ENCODE peak calls at places on chromosomes 2 and 18, in nine cellular contexts. N, W, L, K, R, F, Z, A and P are unnamed samples.

GRCh38 chr2:218368621-218369153 is 12.0 kb downstream of the CATIP start:
- DNase-seq in Z (no peak), N (peak; percentile 31), F (no peak), K (no peak), W (peak; percentile 47), L (peak; percentile 86), R (no peak), A (no peak), P (no peak)

GRCh38 chr2:207334631-207335371 is 169.1 kb upstream of the KLF7 start:
- DNase-seq in L (no peak), R (peak; percentile 62), A (no peak), N (peak; percentile 22), F (no peak), Z (peak; percentile 79), K (no peak), W (peak; percentile 47), P (no peak)

GRCh38 chr2:239584986-239585385 is 184.2 kb upstream of the HDAC4 start:
- DNase-seq in R (no peak), K (no peak), N (no peak), F (no peak), W (no peak), L (peak; percentile 34), A (no peak), Z (no peak), P (no peak)

GRCh38 chr18:29653816-29654215 is 1388.7 kb downstream of the DSC3 start:
- DNase-seq in K (no peak), N (no peak), W (no peak), A (no peak), R (no peak), Z (no peak), L (no peak), F (no peak), P (no peak)

GRCh38 chr2:32489061-32489460 is 132.2 kb downstream of the BIRC6 start:
- DNase-seq in A (no peak), W (no peak), N (no peak), F (no peak), Z (no peak), L (no peak), K (no peak), R (no peak), P (no peak)

GRCh38 chr2:239990966-239991365 is 34.2 kb downstream of the NDUFA10 start:
- DNase-seq in N (no peak), Z (no peak), W (no peak), L (no peak), K (no peak), A (no peak), R (no peak), F (no peak), P (no peak)

GRCh38 chr2:18611184-18611583 is 21.8 kb upstream of the NT5C1B start:
- DNase-seq in W (no peak), A (no peak), K (no peak), F (no peak), N (no peak), R (no peak), Z (no peak), L (no peak), P (no peak)

GRCh38 chr2:218732761-218733158 is 22.1 kb downstream of the TTLL4 start:
- DNase-seq in F (no peak), Z (no peak), A (no peak), K (no peak), L (no peak), N (no peak), R (no peak), W (no peak), P (no peak)

GRCh38 chr2:189581354-189582139 is 961 bp upstream of the SLC40A1 start:
- DNase-seq in Z (no peak), F (no peak), K (peak; percentile 62), A (no peak), R (no peak), N (peak; percentile 90), L (peak; percentile 56), W (peak; percentile 30), P (peak; percentile 5)

GRCh38 chr2:189579585-189579984 is 1.0 kb downstream of the SLC40A1 start:
- DNase-seq in R (no peak), N (no peak), Z (no peak), L (no peak), W (no peak), F (no peak), A (no peak), K (no peak), P (no peak)

GRCh38 chr2:189582140-189582825 is 1.7 kb upstream of the SLC40A1 start:
- DNase-seq in L (no peak), Z (no peak), F (no peak), N (peak; percentile 53), A (no peak), W (no peak), R (no peak), K (no peak), P (no peak)

GRCh38 chr2:189580267-189580661 is 322 bp downstream of the SLC40A1 start:
- DNase-seq in K (peak; percentile 40), A (no peak), N (peak; percentile 80), L (peak; percentile 85), W (peak; percentile 37), R (no peak), Z (no peak), F (no peak), P (peak; percentile 8)

GRCh38 chr2:189580662-189581353 is at the start of gene SLC40A1:
- DNase-seq in A (peak; percentile 41), W (peak; percentile 83), L (peak; percentile 94), F (no peak), K (peak; percentile 67), N (peak; percentile 82), Z (no peak), R (no peak), P (peak; percentile 33)
- TF ChIP-seq POLR2A in A (no peak), W (peak; percentile 90), L (peak; percentile 79), F (peak; percentile 20), K (peak; percentile 73), N (peak; percentile 70), Z (no peak), R (no peak), P (no peak)

GRCh38 chr2:149357058-149357457 is 26.7 kb downstream of the LYPD6 start:
- DNase-seq in W (no peak), R (no peak), Z (no peak), F (no peak), A (no peak), N (no peak), K (no peak), L (no peak), P (no peak)

GRCh38 chr2:149363953-149364352 is 33.6 kb downstream of the LYPD6 start:
- DNase-seq in F (no peak), A (no peak), R (no peak), W (no peak), N (no peak), K (no peak), L (no peak), Z (no peak), P (no peak)

GRCh38 chr2:149364839-149365238 is 34.5 kb downstream of the LYPD6 start:
- DNase-seq in Z (no peak), N (no peak), W (no peak), F (no peak), A (no peak), K (no peak), R (no peak), L (no peak), P (no peak)

GRCh38 chr2:149355712-149356422 is 25.5 kb downstream of the LYPD6 start:
- DNase-seq in K (no peak), L (no peak), N (no peak), A (no peak), F (no peak), R (no peak), W (no peak), Z (no peak), P (no peak)

DNA sequence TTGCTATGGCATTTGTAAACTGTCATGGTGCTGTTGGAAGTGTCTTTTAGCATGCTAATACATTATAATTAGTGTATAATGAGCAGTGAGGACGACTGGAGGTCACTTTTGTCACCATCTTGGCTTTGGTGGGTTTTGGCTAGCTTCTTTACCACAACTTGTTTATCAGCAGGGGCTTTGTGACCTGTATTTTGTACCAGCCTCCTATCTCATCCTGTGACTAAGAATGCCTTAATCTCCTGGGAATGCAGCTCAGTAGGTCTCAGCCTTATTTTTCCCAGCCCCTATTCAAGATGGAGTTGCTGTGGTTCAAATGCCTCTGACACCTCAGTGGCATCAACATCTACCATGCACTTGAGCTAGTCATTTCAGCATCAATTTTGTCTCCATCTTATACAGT is 29.7 kb downstream of the LYPD6 start:
- DNase-seq in L (no peak), Z (no peak), N (no peak), K (no peak), F (no peak), A (no peak), R (no peak), W (no peak), P (no peak)
- TF ChIP-seq POLR2AphosphoS5 in L (no peak), Z (no peak), N (no peak), K (no peak), F (no peak), A (no peak), R (no peak), W (no peak), P (no peak)

GRCh38 chr2:38075436-38076249 is at the start of gene CYP1B1:
- DNase-seq in K (no peak), A (peak; percentile 16), F (no peak), L (peak; percentile 80), W (no peak), Z (no peak), R (no peak), N (no peak), P (no peak)

GRCh38 chr2:38077431-38077769 is 1.4 kb upstream of the CYP1B1 start:
- DNase-seq in N (no peak), Z (no peak), L (no peak), W (no peak), R (no peak), A (no peak), F (no peak), K (no peak), P (no peak)

GRCh38 chr2:38074775-38075435 is 1.0 kb downstream of the CYP1B1 start:
- DNase-seq in L (peak; percentile 80), N (no peak), A (no peak), Z (no peak), F (no peak), W (no peak), K (no peak), R (no peak), P (no peak)

GRCh38 chr2:38076250-38076709 is 329 bp upstream of the CYP1B1 start:
- DNase-seq in R (peak; percentile 61), N (no peak), W (peak; percentile 64), F (no peak), A (peak; percentile 56), L (peak; percentile 88), K (no peak), Z (peak; percentile 89), P (peak; percentile 55)

DNA sequence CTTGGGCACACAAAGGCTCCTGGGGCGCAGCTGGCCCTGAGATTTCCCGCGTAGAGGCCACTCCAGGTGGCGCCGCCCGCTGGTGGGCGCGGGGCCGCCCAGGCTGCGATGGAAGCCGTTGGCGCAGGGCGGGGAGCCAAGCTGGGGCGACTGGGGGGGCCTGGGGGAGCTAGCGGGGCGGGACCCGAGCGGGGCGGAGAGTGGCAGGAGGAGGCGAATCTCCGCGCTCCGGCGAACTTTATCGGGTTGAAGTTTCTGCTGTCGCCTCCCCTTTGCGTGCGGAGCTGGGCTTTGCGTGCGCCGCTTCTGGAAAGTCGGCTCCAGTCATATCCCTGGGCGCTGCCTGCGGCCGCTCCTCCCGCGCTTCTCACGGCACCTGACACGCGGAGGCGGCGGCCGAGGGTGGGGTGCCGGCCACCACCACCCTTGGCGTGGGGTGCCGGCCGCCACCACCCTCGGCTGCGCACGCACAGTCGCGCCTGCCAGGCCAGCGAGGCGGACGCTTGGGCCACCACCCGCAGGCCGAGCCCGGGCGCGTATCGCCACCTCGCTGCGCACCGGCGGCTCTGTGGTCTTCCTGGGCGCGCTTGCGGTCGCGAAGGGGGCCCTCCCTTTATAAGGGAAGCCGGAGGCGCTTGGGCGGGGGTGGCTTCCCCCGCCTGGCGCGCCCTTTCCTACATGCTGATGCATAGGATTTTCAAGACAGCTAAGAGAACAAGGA is 919 bp upstream of the CYP1B1 start:
- DNase-seq in R (peak; percentile 48), Z (no peak), A (peak; percentile 68), L (peak; percentile 88), W (peak; percentile 63), N (peak; percentile 12), F (no peak), K (no peak), P (peak; percentile 70)
- TF ChIP-seq POLR2A in R (no peak), Z (no peak), A (no peak), L (no peak), W (no peak), N (no peak), F (peak; percentile 63), K (no peak), P (peak; percentile 43)

GRCh38 chr18:46601338-46601908 is 55.6 kb downstream of the LOXHD1 start:
- DNase-seq in R (no peak), N (no peak), A (no peak), L (no peak), K (no peak), W (no peak), F (no peak), Z (no peak), P (no peak)
- TF ChIP-seq POLR2AphosphoS5 in R (no peak), N (no peak), A (no peak), L (no peak), K (no peak), W (no peak), F (no peak), Z (no peak), P (no peak)